ENCODE peak calls at places on chromosomes 3 and 15, in six cellular contexts. C is glutamatergic neuron, M is brain microvascular endothelial cell, J is anterior cingulate cortex, N is EL, P is DMS153. G is an unnamed sample.

GRCh38 chr3:67653425-67654098 is 850 bp downstream of the SUCLG2 start:
- DNase-seq in C (no peak), M (peak), J (no peak), N (no peak), P (no peak), G (no peak)

GRCh38 chr3:49327485-49327884 is 12.4 kb downstream of the USP4 start:
- DNase-seq in C (no peak), M (no peak), J (no peak), N (no peak), P (no peak), G (no peak)

GRCh38 chr3:57120040-57120802 is 44.9 kb downstream of the IL17RD start:
- DNase-seq in C (no peak), M (no peak), J (no peak), N (no peak), P (no peak), G (no peak)

GRCh38 chr3:14429237-14429636 is 26.8 kb downstream of the SLC6A6 start:
- DNase-seq in C (no peak), M (no peak), J (no peak), N (no peak), P (no peak), G (no peak)

GRCh38 chr15:93321881-93322282 is 232.9 kb upstream of the RGMA start:
- DNase-seq in C (peak), M (peak), J (no peak), N (no peak), P (no peak), G (no peak)

GRCh38 chr3:69203631-69204314 is 81.4 kb upstream of the LMOD3 start:
- DNase-seq in C (no peak), M (no peak), J (no peak), N (no peak), P (no peak), G (peak)

GRCh38 chr3:115804722-115805121 is 181.4 kb downstream of the GAP43 start:
- DNase-seq in C (no peak), M (peak), J (no peak), N (peak), P (no peak), G (no peak)

GRCh38 chr3:16094644-16095272 is 79.7 kb upstream of the GALNT15 start:
- DNase-seq in C (no peak), M (no peak), J (no peak), N (no peak), P (no peak), G (no peak)

GRCh38 chr3:49813497-49814174 is at the start of gene UBA7:
- DNase-seq in C (no peak), M (peak), J (no peak), N (peak), P (peak), G (no peak)

GRCh38 chr3:159583662-159584061 is 405.0 kb upstream of the IL12A start:
- DNase-seq in C (no peak), M (peak), J (no peak), N (peak), P (no peak), G (no peak)

GRCh38 chr3:46695177-46695961 is 1.9 kb upstream of the ALS2CL start:
- DNase-seq in C (no peak), M (no peak), J (no peak), N (peak), P (no peak), G (no peak)

GRCh38 chr3:42264399-42265058 is 1.5 kb downstream of the CCK start:
- DNase-seq in C (no peak), M (peak), J (no peak), N (peak), P (no peak), G (no peak)

GRCh38 chr3:113264249-113264648 is 52.9 kb downstream of the BOC start:
- DNase-seq in C (peak), M (no peak), J (no peak), N (no peak), P (peak), G (no peak)

GRCh38 chr3:11588338-11588737 is 55.4 kb downstream of the VGLL4 start:
- DNase-seq in C (no peak), M (no peak), J (no peak), N (no peak), P (no peak), G (no peak)

GRCh38 chr15:92770641-92771040 is 115.1 kb upstream of the FAM174B start:
- DNase-seq in C (no peak), M (no peak), J (no peak), N (no peak), P (no peak), G (peak)

GRCh38 chr3:13041113-13041776 is 32.0 kb downstream of the IQSEC1 start:
- DNase-seq in C (no peak), M (no peak), J (no peak), N (no peak), P (no peak), G (no peak)

GRCh38 chr3:187264051-187264450 is 27.5 kb downstream of the MASP1 start:
- DNase-seq in C (no peak), M (peak), J (no peak), N (peak), P (peak), G (no peak)

GRCh38 chr3:47646362-47646761 is 67.7 kb upstream of the CSPG5 start:
- DNase-seq in C (no peak), M (no peak), J (no peak), N (no peak), P (no peak), G (no peak)

GRCh38 chr3:59535791-59536221 is 486.0 kb upstream of the CFAP20DC start:
- DNase-seq in C (no peak), M (peak), J (no peak), N (peak), P (no peak), G (no peak)

GRCh38 chr15:74873756-74874424 is 725 bp upstream of the SCAMP2 start:
- DNase-seq in C (no peak), M (no peak), J (no peak), N (peak), P (peak), G (no peak)

GRCh38 chr15:57084178-57084577 is 165.7 kb downstream of the TCF12 start:
- DNase-seq in C (no peak), M (no peak), J (no peak), N (no peak), P (no peak), G (no peak)

GRCh38 chr15:23372284-23372683 is 17.7 kb downstream of the GOLGA8S start:
- DNase-seq in C (no peak), M (no peak), J (no peak), N (no peak), P (no peak), G (no peak)

GRCh38 chr15:77889009-77889806 is 188.3 kb downstream of the TBC1D2B start:
- DNase-seq in C (no peak), M (peak), J (no peak), N (no peak), P (no peak), G (no peak)

GRCh38 chr15:68374346-68374745 is 57.6 kb downstream of the ITGA11 start:
- DNase-seq in C (no peak), M (no peak), J (no peak), N (no peak), P (no peak), G (no peak)

GRCh38 chr15:36601952-36602351 is 22.5 kb downstream of the CDIN1 start:
- DNase-seq in C (no peak), M (no peak), J (no peak), N (no peak), P (no peak), G (no peak)

GRCh38 chr3:46187876-46188275 is 20.2 kb downstream of the CCR1 start:
- DNase-seq in C (no peak), M (peak), J (no peak), N (peak), P (no peak), G (no peak)

GRCh38 chr3:188341501-188341900 is 187.5 kb downstream of the LPP start:
- DNase-seq in C (no peak), M (no peak), J (no peak), N (no peak), P (no peak), G (no peak)

GRCh38 chr3:194212021-194212868 is 76.3 kb downstream of the HES1 start:
- DNase-seq in C (no peak), M (no peak), J (no peak), N (no peak), P (peak), G (no peak)

GRCh38 chr3:117919611-117920010 is 1115.0 kb downstream of the IGSF11 start:
- DNase-seq in C (no peak), M (no peak), J (no peak), N (no peak), P (no peak), G (no peak)

GRCh38 chr15:89444855-89445254 is 51.5 kb downstream of the RHCG start:
- DNase-seq in C (peak), M (no peak), J (no peak), N (no peak), P (no peak), G (no peak)

GRCh38 chr3:12758025-12758830 is 831 bp downstream of the TMEM40 start:
- DNase-seq in C (no peak), M (peak), J (no peak), N (peak), P (no peak), G (no peak)

GRCh38 chr15:71195242-71195641 is 80.0 kb downstream of the THSD4 start:
- DNase-seq in C (no peak), M (no peak), J (no peak), N (peak), P (no peak), G (no peak)

GRCh38 chr15:80773792-80774352 is 5.3 kb upstream of the CEMIP start:
- DNase-seq in C (no peak), M (no peak), J (no peak), N (no peak), P (no peak), G (no peak)

GRCh38 chr3:87509401-87509800 is 233.0 kb upstream of the POU1F1 start:
- DNase-seq in C (no peak), M (no peak), J (no peak), N (no peak), P (no peak), G (no peak)

GRCh38 chr3:7640787-7641186 is 779.9 kb downstream of the GRM7 start:
- DNase-seq in C (no peak), M (no peak), J (no peak), N (no peak), P (no peak), G (no peak)

GRCh38 chr3:139202226-139202958 is 141.4 kb upstream of the MRPS22 start:
- DNase-seq in C (peak), M (no peak), J (no peak), N (no peak), P (no peak), G (peak)

GRCh38 chr3:94413721-94414106 is 350.9 kb downstream of the NSUN3 start:
- DNase-seq in C (no peak), M (peak), J (no peak), N (peak), P (no peak), G (no peak)

GRCh38 chr15:45641374-45641778 is 6.5 kb downstream of the SQOR start:
- DNase-seq in C (no peak), M (peak), J (no peak), N (peak), P (no peak), G (no peak)